ENCODE peak calls at places on chromosomes 16 and 17, in five cellular contexts. H is fibroblast of mammary gland, J is GM20000, B is fibroblast of the aortic adventitia, U is A549. N is an unnamed sample.

GRCh38 chr16:24131294-24131693 is 124.8 kb upstream of the CACNG3 start:
- DNase-seq in H (no peak), J (no peak), B (no peak), U (no peak), N (no peak)

GRCh38 chr16:27223226-27223610 is 19.9 kb downstream of the KDM8 start:
- DNase-seq in H (no peak), J (no peak), B (no peak), U (no peak), N (no peak)

GRCh38 chr17:79465011-79466006 is 145.5 kb downstream of the RBFOX3 start:
- DNase-seq in H (no peak), J (no peak), B (no peak), U (no peak), N (no peak)

GRCh38 chr16:30889721-30890120 is 4.2 kb downstream of the BCL7C start:
- DNase-seq in H (no peak), J (no peak), B (no peak), U (no peak), N (no peak)

GRCh38 chr17:45132302-45132568 is at the start of gene PLCD3:
- DNase-seq in H (no peak), J (no peak), B (no peak), U (no peak), N (no peak)

GRCh38 chr16:50247123-50247905 is 19.0 kb upstream of the ADCY7 start:
- DNase-seq in H (no peak), J (no peak), B (no peak), U (no peak), N (no peak)

GRCh38 chr17:33572615-33573014 is 279.5 kb upstream of the ASIC2 start:
- DNase-seq in H (no peak), J (no peak), B (no peak), U (peak; percentile 5), N (no peak)

GRCh38 chr17:49193513-49194296 is 16.7 kb downstream of the GNGT2 start:
- DNase-seq in H (peak; percentile 73), J (peak; percentile 54), B (peak; percentile 59), U (peak; percentile 84), N (peak; percentile 74)

GRCh38 chr16:27995378-27995777 is 68.1 kb downstream of the GSG1L start:
- DNase-seq in H (no peak), J (no peak), B (no peak), U (no peak), N (no peak)

GRCh38 chr17:66248285-66248684 is 19.1 kb upstream of the APOH start:
- DNase-seq in H (no peak), J (no peak), B (no peak), U (no peak), N (no peak)

GRCh38 chr17:80893604-80894438 is 97.8 kb upstream of the CHMP6 start:
- DNase-seq in H (no peak), J (no peak), B (no peak), U (no peak), N (no peak)

GRCh38 chr17:80894726-80895125 is 96.9 kb upstream of the CHMP6 start:
- DNase-seq in H (no peak), J (no peak), B (no peak), U (no peak), N (no peak)

GRCh38 chr17:80895366-80895765 is 96.3 kb upstream of the CHMP6 start:
- DNase-seq in H (no peak), J (no peak), B (no peak), U (no peak), N (no peak)

GRCh38 chr17:80892900-80893603 is 98.6 kb upstream of the CHMP6 start:
- DNase-seq in H (peak; percentile 88), J (no peak), B (peak; percentile 27), U (peak; percentile 41), N (no peak)

DNA sequence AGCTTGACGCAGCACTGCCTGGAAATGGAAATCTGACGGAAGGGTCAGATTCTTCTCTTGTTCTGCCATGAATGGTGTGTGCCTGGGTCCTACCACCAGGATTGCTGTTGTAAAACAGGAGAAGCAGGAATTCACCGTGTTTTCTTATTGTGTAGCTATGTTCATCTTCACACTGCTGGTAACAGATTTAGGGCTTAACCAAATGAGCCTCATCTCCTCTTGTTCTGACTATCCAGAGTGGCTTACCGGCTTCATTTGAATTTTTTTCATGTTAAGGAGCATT is 97.3 kb upstream of the CHMP6 start:
- DNase-seq in H (no peak), J (no peak), B (no peak), U (peak; percentile 22), N (no peak)
- TF ChIP-seq CTCF in H (no peak), J (no peak), B (no peak), U (no peak), N (no peak)

DNA sequence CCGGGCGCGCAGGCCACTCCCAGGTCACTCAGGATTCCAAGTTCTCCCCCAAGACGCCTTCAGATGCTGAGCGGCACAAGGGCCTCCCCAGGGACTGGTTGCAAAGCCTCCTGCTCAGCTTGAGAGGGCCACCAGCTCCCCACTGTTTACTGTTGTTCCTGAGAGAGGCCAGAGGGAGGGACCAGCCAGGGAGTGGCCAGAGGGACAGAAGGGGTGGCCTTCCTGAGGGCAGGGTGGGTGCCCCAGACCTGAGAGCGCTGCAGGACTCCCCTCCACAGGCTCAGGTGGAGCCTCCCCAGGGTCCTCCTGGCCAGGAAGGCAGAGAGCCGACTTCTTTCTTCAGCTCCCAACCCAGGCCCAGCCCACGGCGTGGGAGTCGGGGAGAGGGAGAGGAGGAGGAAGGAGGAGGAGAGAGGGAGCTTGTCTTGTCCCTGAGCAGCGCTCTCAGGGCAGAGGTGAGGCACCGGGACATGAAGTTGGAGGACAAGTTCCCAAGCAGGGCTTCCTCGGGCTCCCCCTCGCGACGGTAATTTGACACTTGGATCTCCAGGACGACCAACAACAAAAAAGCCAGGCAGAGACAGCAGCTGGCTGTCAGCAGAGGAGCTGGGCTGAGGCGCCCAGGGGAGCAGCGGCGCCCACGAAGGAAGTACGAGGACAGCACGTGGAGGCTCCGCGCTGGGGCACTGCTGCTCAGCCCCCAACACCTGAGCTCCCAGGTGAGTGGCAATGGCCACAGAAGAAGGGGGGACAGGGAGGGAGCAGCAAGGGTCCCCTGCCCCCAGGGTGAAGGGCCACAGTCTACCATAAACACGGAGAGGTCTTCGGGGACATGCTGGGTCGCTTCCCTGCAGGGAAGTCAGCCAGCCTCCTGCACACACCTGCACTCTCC is 496 bp downstream of the SMIM5 start:
- DNase-seq in H (peak; percentile 87), J (peak; percentile 83), B (peak; percentile 83), U (peak; percentile 90), N (peak; percentile 95)
- TF ChIP-seq CTCF in H (peak; percentile 65), J (peak; percentile 58), B (peak; percentile 67), U (peak; percentile 71), N (peak; percentile 50)

DNA sequence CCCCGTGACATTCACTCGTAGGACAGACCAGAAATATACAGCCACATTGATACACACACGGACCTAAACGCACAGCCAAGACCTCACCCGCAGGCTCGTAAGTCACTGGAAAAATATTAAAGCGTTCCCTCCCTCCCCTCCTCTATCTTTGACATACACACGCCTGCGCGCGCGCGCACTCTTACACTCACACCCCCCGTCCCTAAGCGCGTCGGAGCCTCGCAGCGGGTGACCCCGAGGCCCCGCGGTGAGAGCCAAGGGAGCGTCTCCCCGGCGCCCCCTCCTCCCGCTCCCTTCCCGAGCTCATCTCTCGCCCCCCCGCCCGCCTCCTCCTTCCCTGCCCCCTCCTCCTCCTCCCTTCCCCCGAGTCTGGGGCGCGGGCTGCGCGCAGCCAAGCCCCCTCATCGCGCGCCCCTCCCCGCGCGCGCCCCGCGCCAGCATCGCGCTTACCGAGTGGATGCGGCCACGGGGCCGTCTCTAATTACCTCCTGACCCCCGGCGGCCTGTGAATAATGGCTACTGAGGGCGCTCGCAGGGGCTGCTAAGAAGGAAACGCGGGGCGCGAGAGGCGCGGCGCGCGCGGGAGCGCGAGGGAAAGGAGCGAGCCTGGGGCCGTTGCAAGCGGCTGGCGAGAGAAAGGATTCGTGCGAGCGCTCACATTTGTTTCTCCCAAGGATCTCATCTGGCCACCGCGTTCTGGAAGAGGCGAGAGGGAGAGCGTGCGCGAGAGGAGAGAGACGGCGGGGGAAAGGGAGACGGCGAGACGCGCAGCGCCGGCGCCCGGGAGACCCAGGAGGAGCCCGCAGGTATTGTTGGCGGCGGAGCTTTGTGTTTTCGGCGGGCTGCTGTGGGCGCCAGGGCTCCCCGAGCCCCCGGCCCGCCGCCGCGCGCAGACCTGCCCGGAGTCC is 42.4 kb downstream of the RAI1 start:
- DNase-seq in H (peak; percentile 79), J (peak; percentile 82), B (peak; percentile 77), U (no peak), N (no peak)
- TF ChIP-seq CTCF in H (no peak), J (no peak), B (no peak), U (no peak), N (no peak)

GRCh38 chr17:28622186-28622585 is 8.2 kb upstream of the RSKR start:
- DNase-seq in H (no peak), J (no peak), B (no peak), U (no peak), N (no peak)
- TF ChIP-seq CTCF in H (no peak), J (no peak), B (no peak), U (no peak), N (no peak)

DNA sequence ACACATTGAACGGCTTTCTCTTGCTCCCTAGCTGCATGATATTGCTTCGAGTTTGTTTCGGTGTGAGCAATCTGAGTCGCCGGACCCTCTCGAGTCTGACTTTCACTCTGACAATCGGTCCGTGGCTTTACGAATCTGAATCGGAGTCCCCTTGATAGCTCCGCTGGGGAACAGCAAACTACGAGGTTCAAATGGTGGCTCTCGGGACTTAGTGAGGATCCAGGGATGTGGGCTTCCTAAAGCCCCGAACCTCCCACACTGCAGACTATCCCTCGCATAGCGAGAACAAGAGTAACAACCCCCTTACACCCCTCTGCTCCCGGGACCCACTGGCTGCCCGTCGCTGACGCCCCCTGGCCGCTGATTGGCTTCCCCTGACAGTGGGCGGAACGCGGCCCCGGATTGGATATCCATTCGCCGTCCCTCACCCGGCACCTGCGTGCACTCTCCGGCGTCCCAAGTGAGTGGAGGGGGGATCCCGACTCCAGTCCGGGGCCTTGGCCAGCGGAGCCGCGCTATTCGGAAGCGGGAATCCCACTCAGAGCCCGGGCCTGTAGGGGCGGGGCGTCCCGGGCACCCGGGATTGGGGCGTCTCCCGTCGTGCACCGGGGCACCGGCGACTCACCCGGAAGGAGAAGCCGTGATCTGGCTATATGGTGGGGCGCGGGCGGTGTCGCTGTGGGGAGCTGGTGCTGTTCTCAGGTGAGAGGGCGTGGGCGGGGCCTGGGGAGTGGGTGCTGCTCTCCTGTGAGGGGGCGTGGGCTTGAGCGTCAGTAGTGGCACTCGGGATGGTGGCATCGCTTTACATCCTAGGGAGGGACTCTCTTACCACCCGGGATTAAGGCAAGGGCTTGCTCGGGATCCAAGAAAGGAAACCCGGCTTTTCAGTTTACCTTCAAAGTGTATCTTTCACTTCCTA is at the start of gene SNX11:
- DNase-seq in H (peak; percentile 75), J (peak; percentile 82), B (peak; percentile 72), U (peak; percentile 90), N (peak; percentile 97)
- TF ChIP-seq CTCF in H (no peak), J (peak; percentile 9), B (peak; percentile 6), U (no peak), N (no peak)

DNA sequence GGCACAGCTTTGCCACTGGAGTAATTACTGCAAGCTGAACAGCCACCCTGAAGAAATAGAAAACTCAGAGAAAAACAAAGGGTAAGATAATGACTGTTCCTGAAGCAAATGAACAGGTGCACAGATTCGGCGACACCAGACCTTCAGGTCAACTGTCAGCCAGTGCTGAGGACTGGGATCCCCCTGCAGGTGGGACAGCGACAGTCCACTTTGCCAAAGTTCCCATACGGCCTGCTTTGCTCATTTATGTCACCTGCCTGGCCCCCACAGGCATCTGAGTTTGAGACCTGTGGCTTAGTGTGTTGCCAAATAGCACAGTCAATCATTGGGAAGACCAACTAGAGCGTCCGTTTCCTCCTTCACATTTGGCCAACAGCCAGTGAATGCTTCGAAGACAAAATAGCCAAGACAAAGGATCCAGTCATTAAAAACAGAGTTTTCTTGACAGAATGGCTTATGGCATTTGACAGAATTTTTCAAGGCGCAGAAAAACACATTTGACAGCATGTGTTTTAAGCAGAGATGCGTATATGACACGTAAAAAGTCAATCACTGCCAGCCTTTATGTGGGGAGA is 113.8 kb downstream of the ABCC12 start:
- DNase-seq in H (no peak), J (no peak), B (no peak), U (peak; percentile 24), N (no peak)
- TF ChIP-seq CTCF in H (no peak), J (no peak), B (no peak), U (no peak), N (no peak)

N was measured in colonic mucosa.